ENCODE peak calls at places on chromosomes 7 and 10, in nine cellular contexts. I, Q, R, T, N, Z, A, B and V are unnamed samples.

GRCh38 chr7:32879460-32879859 is 12.1 kb downstream of the KBTBD2 start:
- DNase-seq in I (no peak), Q (peak; percentile 23), R (no peak), T (no peak), N (no peak), Z (no peak), A (no peak), B (no peak), V (no peak)

GRCh38 chr7:8295638-8296361 is 33.8 kb upstream of the ICA1 start:
- DNase-seq in I (peak; percentile 53), Q (peak; percentile 73), R (no peak), T (peak; percentile 73), N (peak; percentile 64), Z (peak; percentile 94), A (peak; percentile 3), B (no peak), V (peak; percentile 8)

GRCh38 chr10:33248638-33249037 is 85.8 kb downstream of the NRP1 start:
- DNase-seq in I (no peak), Q (peak; percentile 74), R (no peak), T (peak; percentile 56), N (no peak), Z (no peak), A (no peak), B (no peak), V (no peak)

GRCh38 chr10:102514487-102515311 is 10.9 kb downstream of the SUFU start:
- DNase-seq in I (no peak), Q (no peak), R (no peak), T (no peak), N (no peak), Z (no peak), A (no peak), B (no peak), V (no peak)

GRCh38 chr10:49113741-49114141 is 1.6 kb downstream of the VSTM4 start:
- DNase-seq in I (no peak), Q (no peak), R (no peak), T (no peak), N (no peak), Z (no peak), A (no peak), B (no peak), V (no peak)

GRCh38 chr10:79981673-79982485 is 33.0 kb upstream of the SFTPD start:
- DNase-seq in I (peak; percentile 30), Q (peak; percentile 57), R (no peak), T (peak; percentile 4), N (no peak), Z (peak; percentile 48), A (no peak), B (no peak), V (no peak)

GRCh38 chr7:152336754-152337368 is 98.9 kb downstream of the KMT2C start:
- DNase-seq in I (peak; percentile 14), Q (peak; percentile 54), R (no peak), T (peak; percentile 29), N (peak; percentile 59), Z (peak; percentile 49), A (no peak), B (no peak), V (no peak)

GRCh38 chr10:60801538-60801937 is 23.3 kb downstream of the CDK1 start:
- DNase-seq in I (no peak), Q (no peak), R (no peak), T (no peak), N (no peak), Z (no peak), A (no peak), B (no peak), V (no peak)

GRCh38 chr10:101986277-101986971 is 69.5 kb downstream of the ARMH3 start:
- DNase-seq in I (peak; percentile 39), Q (peak; percentile 52), R (no peak), T (no peak), N (no peak), Z (no peak), A (no peak), B (no peak), V (no peak)

GRCh38 chr10:13632407-13632806 is 45.6 kb downstream of the PRPF18 start:
- DNase-seq in I (no peak), Q (no peak), R (no peak), T (no peak), N (no peak), Z (no peak), A (no peak), B (no peak), V (no peak)

GRCh38 chr7:95045236-95045923 is 138.0 kb downstream of the PPP1R9A start:
- DNase-seq in I (no peak), Q (peak; percentile 18), R (no peak), T (no peak), N (no peak), Z (no peak), A (no peak), B (no peak), V (no peak)

GRCh38 chr7:138083859-138084258 is 7.6 kb downstream of the AKR1D1 start:
- DNase-seq in I (no peak), Q (no peak), R (no peak), T (no peak), N (no peak), Z (no peak), A (no peak), B (no peak), V (no peak)

GRCh38 chr7:80307251-80307856 is 172.7 kb downstream of the GNAI1 start:
- DNase-seq in I (no peak), Q (peak; percentile 19), R (no peak), T (peak; percentile 88), N (no peak), Z (no peak), A (no peak), B (no peak), V (no peak)

GRCh38 chr7:26379711-26380110 is 88.0 kb downstream of the SNX10 start:
- DNase-seq in I (no peak), Q (no peak), R (no peak), T (no peak), N (no peak), Z (no peak), A (no peak), B (no peak), V (no peak)

GRCh38 chr7:22549667-22550513 is 49.9 kb upstream of the STEAP1B start:
- DNase-seq in I (no peak), Q (peak; percentile 53), R (no peak), T (no peak), N (no peak), Z (no peak), A (peak; percentile 19), B (no peak), V (no peak)

GRCh38 chr7:73314271-73314670 is 5.6 kb upstream of the NSUN5 start:
- DNase-seq in I (no peak), Q (no peak), R (no peak), T (no peak), N (no peak), Z (no peak), A (no peak), B (no peak), V (no peak)

GRCh38 chr7:29749701-29750321 is 56.5 kb upstream of the WIPF3 start:
- DNase-seq in I (no peak), Q (no peak), R (no peak), T (no peak), N (no peak), Z (no peak), A (no peak), B (no peak), V (no peak)

GRCh38 chr7:80410081-80410480 is 101.8 kb downstream of the GNAT3 start:
- DNase-seq in I (no peak), Q (no peak), R (no peak), T (peak; percentile 3), N (no peak), Z (no peak), A (no peak), B (no peak), V (no peak)

GRCh38 chr10:36462194-36462593 is 663.2 kb upstream of the ANKRD30A start:
- DNase-seq in I (no peak), Q (no peak), R (no peak), T (no peak), N (no peak), Z (no peak), A (no peak), B (no peak), V (no peak)

GRCh38 chr10:124883510-124884321 is 58.2 kb upstream of the ZRANB1 start:
- DNase-seq in I (no peak), Q (no peak), R (no peak), T (no peak), N (no peak), Z (no peak), A (no peak), B (no peak), V (no peak)

GRCh38 chr7:109964780-109965179 is 1126.1 kb upstream of the LRRN3 start:
- DNase-seq in I (no peak), Q (no peak), R (no peak), T (no peak), N (no peak), Z (peak; percentile 33), A (no peak), B (no peak), V (no peak)

GRCh38 chr10:119135517-119135890 is 30.0 kb downstream of the SFXN4 start:
- DNase-seq in I (no peak), Q (peak; percentile 65), R (no peak), T (no peak), N (no peak), Z (no peak), A (no peak), B (no peak), V (no peak)

GRCh38 chr7:51344406-51344805 is 27.8 kb upstream of the COBL start:
- DNase-seq in I (no peak), Q (no peak), R (no peak), T (no peak), N (no peak), Z (no peak), A (no peak), B (no peak), V (no peak)

GRCh38 chr10:61753453-61753852 is 90.7 kb downstream of the CABCOCO1 start:
- DNase-seq in I (no peak), Q (no peak), R (no peak), T (no peak), N (no peak), Z (no peak), A (no peak), B (no peak), V (no peak)

GRCh38 chr10:1048349-1048731 is 579 bp downstream of the IDI1 start:
- DNase-seq in I (peak; percentile 35), Q (no peak), R (no peak), T (no peak), N (no peak), Z (no peak), A (peak; percentile 64), B (no peak), V (no peak)

GRCh38 chr7:11784808-11785536 is 47.0 kb downstream of the THSD7A start:
- DNase-seq in I (no peak), Q (no peak), R (no peak), T (no peak), N (no peak), Z (no peak), A (no peak), B (no peak), V (no peak)

GRCh38 chr7:81944103-81944502 is 174.3 kb upstream of the HGF start:
- DNase-seq in I (no peak), Q (no peak), R (no peak), T (no peak), N (no peak), Z (no peak), A (no peak), B (no peak), V (no peak)

GRCh38 chr7:92834661-92835139 is 1.7 kb downstream of the CDK6 start:
- DNase-seq in I (peak; percentile 14), Q (no peak), R (no peak), T (no peak), N (peak; percentile 12), Z (peak; percentile 31), A (no peak), B (no peak), V (no peak)

GRCh38 chr7:110522751-110523200 is 568.2 kb upstream of the LRRN3 start:
- DNase-seq in I (no peak), Q (no peak), R (no peak), T (no peak), N (no peak), Z (peak; percentile 67), A (no peak), B (no peak), V (no peak)

GRCh38 chr7:108382932-108383331 is 73.3 kb downstream of the NRCAM start:
- DNase-seq in I (no peak), Q (no peak), R (no peak), T (no peak), N (no peak), Z (no peak), A (no peak), B (no peak), V (no peak)